ENCODE peak calls at places on chromosomes 3 and 15, in six cellular contexts. P is stomach, Y is cardiac fibroblast, J is progenitor cell of endocrine pancreas, I is dorsolateral prefrontal cortex, D is transverse colon. U is an unnamed sample.

GRCh38 chr3:128567705-128568356 is 74.8 kb upstream of the GATA2 start:
- DNase-seq in I (no peak), P (no peak), J (no peak), D (no peak), Y (no peak), U (no peak)

GRCh38 chr15:28955686-28956421 is 70.1 kb downstream of the APBA2 start:
- DNase-seq in Y (peak), P (no peak), J (no peak), D (no peak), I (no peak), U (peak)

GRCh38 chr3:69406156-69406555 is 20.3 kb upstream of the FRMD4B start:
- DNase-seq in D (no peak), J (no peak), I (no peak), P (no peak), Y (peak), U (no peak)

GRCh38 chr3:146750196-146750595 is 145.1 kb upstream of the PLSCR5 start:
- DNase-seq in Y (peak), P (no peak), J (no peak), D (no peak), I (no peak), U (no peak)

GRCh38 chr3:128337305-128337704 is 129.4 kb downstream of the DNAJB8 start:
- DNase-seq in J (no peak), I (no peak), P (no peak), D (no peak), Y (no peak), U (no peak)

GRCh38 chr15:70892912-70893560 is 410 bp downstream of the LRRC49 start:
- DNase-seq in J (no peak), I (peak), Y (peak), P (no peak), D (peak), U (no peak)

GRCh38 chr3:15342945-15343344 is 10.6 kb upstream of the SH3BP5 start:
- DNase-seq in J (no peak), I (no peak), Y (no peak), P (no peak), D (no peak), U (no peak)

GRCh38 chr3:72763751-72764440 is 84.3 kb downstream of the SHQ1 start:
- DNase-seq in P (no peak), I (no peak), Y (no peak), J (no peak), D (no peak), U (no peak)

GRCh38 chr3:14304101-14305045 is 98.0 kb upstream of the SLC6A6 start:
- DNase-seq in P (no peak), I (no peak), J (no peak), D (no peak), Y (no peak), U (no peak)

GRCh38 chr3:49929333-49930240 is at the start of gene MON1A:
- DNase-seq in P (peak), J (peak), Y (peak), D (peak), I (peak), U (peak)

GRCh38 chr15:60721706-60722105 is 242.8 kb upstream of the ICE2 start:
- DNase-seq in D (no peak), J (no peak), I (no peak), Y (no peak), P (no peak), U (no peak)

GRCh38 chr3:4231041-4231440 is 72.1 kb upstream of the SETMAR start:
- DNase-seq in Y (no peak), P (no peak), D (no peak), J (no peak), I (no peak), U (no peak)

GRCh38 chr3:134873789-134874188 is 78.7 kb downstream of the EPHB1 start:
- DNase-seq in Y (no peak), I (no peak), P (no peak), D (no peak), J (no peak), U (no peak)

GRCh38 chr15:67358812-67359211 is 104.2 kb downstream of the IQCH start:
- DNase-seq in D (no peak), P (no peak), J (no peak), I (no peak), Y (no peak), U (no peak)

GRCh38 chr15:34837246-34838016 is 42.1 kb upstream of the ACTC1 start:
- DNase-seq in J (no peak), I (no peak), P (no peak), D (no peak), Y (peak), U (no peak)

GRCh38 chr3:123809597-123809996 is 74.5 kb downstream of the MYLK start:
- DNase-seq in Y (peak), J (no peak), I (no peak), D (no peak), P (no peak), U (no peak)

GRCh38 chr3:129230311-129231019 is 18.9 kb upstream of the COPG1 start:
- DNase-seq in Y (peak), J (no peak), I (no peak), D (no peak), P (no peak), U (no peak)

GRCh38 chr3:43525941-43526607 is 95.7 kb downstream of the ANO10 start:
- DNase-seq in D (no peak), J (no peak), P (no peak), Y (peak), I (no peak), U (no peak)

GRCh38 chr3:197399486-197399885 is 101.1 kb upstream of the DLG1 start:
- DNase-seq in D (no peak), P (no peak), I (no peak), J (no peak), Y (no peak), U (no peak)

GRCh38 chr3:63386568-63386967 is 108.5 kb downstream of the SYNPR start:
- DNase-seq in Y (no peak), P (no peak), I (no peak), D (no peak), J (no peak), U (no peak)

GRCh38 chr3:110248666-110249065 is 823.0 kb upstream of the NECTIN3 start:
- DNase-seq in P (no peak), D (no peak), Y (no peak), J (no peak), I (no peak), U (no peak)

GRCh38 chr3:31486865-31487533 is 45.7 kb upstream of the STT3B start:
- DNase-seq in D (no peak), Y (no peak), I (no peak), J (no peak), P (no peak), U (no peak)

GRCh38 chr3:21789730-21790129 is 38.7 kb upstream of the ZNF385D start:
- DNase-seq in Y (no peak), P (no peak), J (no peak), D (no peak), I (no peak), U (no peak)

GRCh38 chr15:55247276-55247675 is 42.3 kb downstream of the RAB27A start:
- DNase-seq in I (no peak), J (no peak), D (no peak), P (no peak), Y (no peak), U (no peak)

GRCh38 chr3:9204253-9205005 is 45.0 kb downstream of the SRGAP3 start:
- DNase-seq in Y (no peak), D (no peak), J (no peak), P (no peak), I (peak), U (no peak)

GRCh38 chr3:27677554-27677953 is 44.6 kb downstream of the EOMES start:
- DNase-seq in J (no peak), D (no peak), P (no peak), I (no peak), Y (peak), U (no peak)

GRCh38 chr3:39990532-39990931 is 181.1 kb downstream of the MYRIP start:
- DNase-seq in P (peak), J (no peak), D (peak), Y (peak), I (no peak), U (no peak)

GRCh38 chr3:112030911-112031310 is 3.6 kb upstream of the TMPRSS7 start:
- DNase-seq in P (no peak), I (no peak), D (no peak), Y (no peak), J (no peak), U (no peak)

GRCh38 chr15:40500584-40501330 is 30.0 kb downstream of the CHST14 start:
- DNase-seq in I (no peak), J (no peak), Y (no peak), D (no peak), P (no peak), U (no peak)

GRCh38 chr3:40864146-40864782 is 335.0 kb upstream of the CTNNB1 start:
- DNase-seq in I (no peak), P (no peak), Y (peak), J (no peak), D (no peak), U (no peak)

GRCh38 chr3:104582092-104582491 is 784.6 kb upstream of the ALCAM start:
- DNase-seq in P (no peak), D (no peak), J (no peak), I (no peak), Y (no peak), U (no peak)

GRCh38 chr15:74134387-74135027 is 4.1 kb downstream of the ISLR2 start:
- DNase-seq in P (peak), J (no peak), I (no peak), D (peak), Y (no peak), U (no peak)

GRCh38 chr3:106542101-106542769 is 673.4 kb upstream of the CBLB start:
- DNase-seq in P (no peak), D (no peak), J (no peak), Y (peak), I (no peak), U (no peak)

GRCh38 chr3:39291903-39292329 is 12.1 kb upstream of the CX3CR1 start:
- DNase-seq in P (peak), I (peak), D (peak), J (peak), Y (peak), U (peak)

GRCh38 chr15:98754283-98755022 is 106.1 kb downstream of the IGF1R start:
- DNase-seq in D (no peak), Y (peak), P (no peak), J (no peak), I (no peak), U (no peak)

DNA sequence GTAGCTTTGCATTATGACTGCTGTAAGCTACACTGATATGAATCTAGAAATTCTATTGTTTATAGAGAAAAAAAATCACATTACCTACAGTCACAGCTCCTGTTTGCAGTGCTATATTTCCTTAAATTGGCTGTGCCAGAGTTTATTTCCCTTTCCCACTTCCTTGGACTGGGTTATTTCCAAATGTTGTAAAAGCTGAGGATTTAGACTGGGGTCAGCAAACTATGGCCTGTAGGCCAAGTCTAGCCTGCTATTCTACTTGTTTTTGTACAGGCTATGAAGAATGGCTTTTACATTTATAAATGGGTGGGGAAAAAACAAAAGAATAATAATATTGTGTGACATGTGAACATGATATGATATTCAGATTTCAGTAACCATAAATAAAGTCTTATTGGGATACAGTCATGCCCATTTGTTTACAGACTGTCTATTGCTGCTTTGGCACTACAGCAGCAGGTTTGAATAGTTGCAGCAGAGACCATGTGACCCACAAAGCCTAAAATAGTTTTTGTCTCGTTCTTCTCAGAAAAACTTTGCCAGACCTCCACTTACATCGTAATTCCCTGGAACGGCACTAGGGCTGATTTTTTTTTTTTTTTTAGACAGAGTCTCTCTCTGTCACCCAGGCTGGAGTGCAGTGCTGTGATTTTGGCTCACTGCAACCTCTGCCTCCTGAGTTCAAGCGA is 7.8 kb downstream of the GLDN start:
- DNase-seq in P (no peak), Y (peak), D (no peak), J (no peak), I (no peak), U (no peak)
- TF ChIP-seq CTCF in P (no peak), Y (no peak), D (no peak), J (no peak), I (no peak), U (no peak)

DNA sequence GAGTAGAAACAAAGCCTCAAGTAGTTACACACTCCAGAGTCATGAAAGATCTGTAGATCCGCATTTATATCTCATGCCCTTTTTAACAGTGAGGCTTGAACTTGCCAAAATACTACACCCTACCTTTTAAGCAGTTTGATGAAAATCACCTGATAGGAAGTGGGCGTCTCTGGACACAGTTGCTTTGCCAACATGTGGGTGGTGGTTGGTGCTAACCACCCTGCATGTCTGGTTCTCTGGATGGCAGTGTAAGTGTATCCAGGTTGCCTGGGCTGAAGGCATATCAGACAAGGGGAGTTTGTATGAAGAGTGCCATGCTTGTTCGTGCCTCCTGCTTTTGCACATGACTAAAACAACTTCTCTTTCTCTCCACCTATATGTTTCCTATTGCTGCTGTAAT is 159.6 kb downstream of the GHSR start:
- DNase-seq in Y (no peak), J (no peak), D (no peak), I (no peak), P (no peak), U (no peak)
- TF ChIP-seq CTCF in Y (no peak), J (no peak), D (no peak), I (no peak), P (no peak), U (no peak)

GRCh38 chr3:47009225-47010049 is 30.0 kb downstream of the NBEAL2 start:
- DNase-seq in P (peak), Y (peak), J (peak), I (peak), D (peak), U (peak)
- TF ChIP-seq CTCF in P (no peak), Y (no peak), J (peak), I (no peak), D (no peak), U (peak)

GRCh38 chr3:189839576-189839975 is 208.4 kb downstream of the TP63 start:
- DNase-seq in P (no peak), D (no peak), Y (peak), J (no peak), I (no peak), U (no peak)
- TF ChIP-seq CTCF in P (no peak), D (no peak), Y (no peak), J (no peak), I (no peak), U (no peak)

GRCh38 chr3:11591401-11592266 is 52.1 kb downstream of the VGLL4 start:
- DNase-seq in D (no peak), I (peak), P (peak), J (no peak), Y (peak), U (no peak)
- TF ChIP-seq CTCF in D (no peak), I (no peak), P (no peak), J (no peak), Y (no peak), U (no peak)

GRCh38 chr3:192090586-192090985 is 629.6 kb downstream of the PYDC2 start:
- DNase-seq in J (no peak), Y (no peak), I (no peak), D (no peak), P (no peak), U (no peak)
- TF ChIP-seq CTCF in J (peak), Y (no peak), I (no peak), D (no peak), P (no peak), U (no peak)

GRCh38 chr15:26097216-26097615 is 234.1 kb upstream of the ATP10A start:
- DNase-seq in J (no peak), P (no peak), I (no peak), D (no peak), Y (no peak), U (no peak)
- TF ChIP-seq CTCF in J (peak), P (no peak), I (no peak), D (no peak), Y (no peak), U (no peak)